ENCODE peak calls at places on chromosomes 6 and 20, in eight cellular contexts. K is tibial nerve, Z is K562, O is HepG2, Y is ovary, Q is A549, G is suprapubic skin, W is transverse colon. R is an unnamed sample.

GRCh38 chr6:166402582-166403277 is 20.0 kb upstream of the MPC1 start:
- DNase-seq in Q (no peak), K (no peak), Y (no peak), G (no peak), W (no peak), Z (no peak), O (no peak), R (no peak)

GRCh38 chr6:157683707-157684106 is 139.3 kb upstream of the SNX9 start:
- DNase-seq in W (no peak), K (no peak), G (no peak), Q (no peak), Y (no peak), Z (no peak), O (no peak), R (no peak)

GRCh38 chr6:150001295-150001990 is 23.9 kb downstream of the RAET1L start:
- DNase-seq in G (no peak), Q (no peak), Y (no peak), O (no peak), K (no peak), W (no peak), Z (no peak), R (no peak)

GRCh38 chr6:90233994-90234393 is 62.6 kb downstream of the BACH2 start:
- DNase-seq in K (no peak), W (peak; percentile 17), Z (no peak), Y (no peak), O (no peak), Q (no peak), G (no peak), R (no peak)

GRCh38 chr20:35007891-35008290 is 52.2 kb downstream of the MYH7B start:
- DNase-seq in W (peak; percentile 5), K (no peak), G (peak; percentile 38), Q (no peak), Y (peak; percentile 13), Z (no peak), O (no peak), R (no peak)

GRCh38 chr20:48718914-48719578 is 108.8 kb downstream of the PREX1 start:
- DNase-seq in G (no peak), Q (no peak), Z (no peak), W (peak; percentile 39), O (no peak), K (no peak), Y (no peak), R (peak; percentile 50)

GRCh38 chr6:3284436-3284876 is 25.7 kb downstream of the PSMG4 start:
- DNase-seq in Q (no peak), O (no peak), K (no peak), G (peak; percentile 63), Y (peak; percentile 49), Z (no peak), W (no peak), R (peak; percentile 52)

GRCh38 chr20:48846516-48847492 is 19.0 kb upstream of the PREX1 start:
- DNase-seq in Z (no peak), K (no peak), G (no peak), W (peak; percentile 27), Y (no peak), O (no peak), Q (no peak), R (peak; percentile 14)

GRCh38 chr20:53220482-53221307 is 248.5 kb downstream of the TSHZ2 start:
- DNase-seq in O (no peak), Q (no peak), Y (no peak), Z (no peak), G (no peak), K (no peak), W (no peak), R (no peak)

GRCh38 chr6:148885920-148886845 is 139.4 kb downstream of the UST start:
- DNase-seq in G (no peak), W (no peak), O (no peak), K (no peak), Q (no peak), Y (no peak), Z (no peak), R (no peak)

GRCh38 chr6:69026243-69026642 is 391.2 kb downstream of the ADGRB3 start:
- DNase-seq in O (no peak), Z (no peak), G (no peak), Q (no peak), W (no peak), K (no peak), Y (no peak), R (no peak)

GRCh38 chr6:161561938-161562337 is 288.1 kb upstream of the AGPAT4 start:
- DNase-seq in Z (no peak), K (no peak), G (no peak), Y (no peak), W (no peak), O (no peak), Q (no peak), R (no peak)

GRCh38 chr6:140341272-140341671 is 966.8 kb upstream of the CITED2 start:
- DNase-seq in Q (no peak), Y (no peak), Z (no peak), K (no peak), O (peak; percentile 9), G (no peak), W (no peak), R (no peak)

GRCh38 chr6:157272866-157273755 is 50.2 kb downstream of the TMEM242 start:
- DNase-seq in W (no peak), Y (no peak), O (peak; percentile 48), K (no peak), Q (peak; percentile 28), G (no peak), Z (peak; percentile 54), R (no peak)

GRCh38 chr20:50467618-50468373 is 42.4 kb upstream of the PTPN1 start:
- DNase-seq in Z (peak; percentile 85), Q (peak; percentile 49), W (no peak), O (peak; percentile 77), G (no peak), K (no peak), Y (no peak), R (peak; percentile 60)

GRCh38 chr6:138477913-138478539 is 21.3 kb downstream of the NHSL1 start:
- DNase-seq in Z (no peak), Q (no peak), W (no peak), Y (no peak), K (no peak), O (no peak), G (no peak), R (no peak)

GRCh38 chr6:126112171-126112632 is 125.9 kb downstream of the TRMT11 start:
- DNase-seq in Z (peak; percentile 57), O (no peak), G (no peak), Q (no peak), W (no peak), K (no peak), Y (no peak), R (no peak)

GRCh38 chr6:109279628-109280027 is 102.6 kb downstream of the CD164 start:
- DNase-seq in W (no peak), G (no peak), Q (no peak), Y (no peak), Z (no peak), K (no peak), O (no peak), R (no peak)

GRCh38 chr6:48840896-48841295 is 622.2 kb downstream of the MMUT start:
- DNase-seq in Q (no peak), Z (no peak), G (no peak), Y (no peak), O (no peak), W (no peak), K (no peak), R (no peak)
- TF ChIP-seq EP300 in Q (no peak), Z (no peak), G (no peak), Y (no peak), O (no peak), W (no peak), K (no peak), R (no peak)

GRCh38 chr6:16754864-16755263 is 6.4 kb downstream of the ATXN1 start:
- DNase-seq in Z (no peak), Y (no peak), K (no peak), G (no peak), O (peak; percentile 91), W (no peak), Q (no peak), R (no peak)

GRCh38 chr6:16755544-16755943 is 5.7 kb downstream of the ATXN1 start:
- DNase-seq in G (no peak), Q (no peak), Z (no peak), O (no peak), K (no peak), W (no peak), Y (no peak), R (no peak)

GRCh38 chr6:16756660-16757270 is 4.5 kb downstream of the ATXN1 start:
- DNase-seq in Y (no peak), W (no peak), Q (no peak), Z (no peak), K (no peak), O (no peak), G (no peak), R (no peak)

GRCh38 chr6:16752206-16752867 is 8.9 kb downstream of the ATXN1 start:
- DNase-seq in W (no peak), O (peak; percentile 74), Q (peak; percentile 25), G (no peak), K (no peak), Z (no peak), Y (no peak), R (no peak)

GRCh38 chr6:16754274-16754673 is 7.0 kb downstream of the ATXN1 start:
- DNase-seq in K (no peak), W (no peak), O (no peak), Q (no peak), Z (no peak), G (no peak), Y (no peak), R (no peak)
- TF ChIP-seq CTCF in K (no peak), W (no peak), O (no peak), Q (no peak), Z (no peak), G (no peak), Y (no peak), R (no peak)

GRCh38 chr20:58634818-58635665 is 16.0 kb upstream of the STX16 start:
- DNase-seq in W (no peak), O (no peak), Z (peak; percentile 38), Q (no peak), Y (no peak), G (peak; percentile 48), K (no peak), R (no peak)
- TF ChIP-seq EP300 in W (no peak), O (no peak), Z (no peak), Q (no peak), Y (no peak), G (no peak), K (no peak), R (no peak)

DNA sequence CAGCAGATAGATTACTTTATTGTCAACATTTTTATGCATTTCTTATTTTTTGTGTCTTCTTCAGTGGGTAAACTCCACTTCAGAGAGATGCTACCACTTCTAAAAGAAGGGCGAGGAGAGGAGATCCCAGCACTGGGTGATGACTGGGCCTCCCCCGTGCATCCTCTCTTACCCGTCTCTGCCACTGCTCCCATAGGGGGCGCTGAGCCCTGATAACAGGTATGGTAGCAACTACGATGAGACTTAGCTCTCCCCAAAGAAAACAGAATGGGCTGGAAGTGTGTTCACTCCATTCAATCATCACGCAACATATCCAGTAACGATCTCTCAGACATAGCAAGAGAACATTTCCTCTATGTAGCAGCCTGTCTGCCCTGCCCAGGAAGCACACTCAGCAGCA is 533.3 kb upstream of the CDH4 start:
- DNase-seq in Z (peak; percentile 21), Y (no peak), Q (no peak), G (no peak), K (no peak), W (no peak), O (no peak), R (no peak)
- TF ChIP-seq CTCF in Z (peak; percentile 26), Y (no peak), Q (no peak), G (no peak), K (no peak), W (no peak), O (no peak), R (no peak)

GRCh38 chr6:158817298-158818007 is 1.7 kb downstream of the EZR start:
- DNase-seq in O (peak; percentile 49), Z (peak; percentile 90), W (peak; percentile 68), Q (no peak), Y (no peak), K (no peak), G (no peak), R (peak; percentile 84)
- TF ChIP-seq EP300 in O (no peak), Z (peak; percentile 86), W (no peak), Q (no peak), Y (no peak), K (no peak), G (no peak), R (no peak)

R was measured in upper lobe of left lung.